ENCODE peak calls at places on chromosomes 6 and 20, in seven cellular contexts. S, Z, F, Y, N, Q and P are unnamed samples.

GRCh38 chr6:44569931-44570385 is 182.5 kb downstream of the CDC5L start:
- DNase-seq in Y (no peak), Z (no peak), Q (no peak), F (no peak), S (peak; percentile 9), N (no peak), P (no peak)

GRCh38 chr6:21953831-21954801 is 342.7 kb downstream of the PRL start:
- DNase-seq in Y (no peak), F (peak; percentile 95), S (peak; percentile 25), N (no peak), Q (no peak), Z (no peak), P (peak; percentile 31)

GRCh38 chr20:59047938-59048680 is 5.5 kb upstream of the PRELID3B start:
- DNase-seq in F (no peak), N (no peak), Z (no peak), S (no peak), Q (no peak), Y (no peak), P (no peak)

GRCh38 chr20:1805161-1805581 is 90.0 kb upstream of the SIRPA start:
- DNase-seq in S (no peak), Z (no peak), N (no peak), F (no peak), Y (no peak), Q (no peak), P (no peak)

GRCh38 chr6:3585320-3585935 is 128.6 kb upstream of the SLC22A23 start:
- DNase-seq in S (no peak), N (no peak), Y (no peak), Q (no peak), Z (no peak), F (no peak), P (no peak)

GRCh38 chr6:136524339-136524935 is 25.8 kb downstream of the MAP7 start:
- DNase-seq in Y (no peak), N (no peak), Q (no peak), Z (no peak), F (no peak), S (no peak), P (no peak)

GRCh38 chr20:33516882-33517281 is 27.0 kb downstream of the CBFA2T2 start:
- DNase-seq in Y (no peak), N (no peak), Q (no peak), S (no peak), Z (peak; percentile 12), F (no peak), P (no peak)

GRCh38 chr20:32968833-32969241 is 35.4 kb downstream of the SUN5 start:
- DNase-seq in S (no peak), Z (no peak), Y (no peak), F (no peak), N (no peak), Q (no peak), P (no peak)

GRCh38 chr20:12318043-12318442 is 400.4 kb downstream of the BTBD3 start:
- DNase-seq in Q (no peak), N (no peak), F (no peak), Z (no peak), Y (no peak), S (no peak), P (no peak)